ENCODE peak calls at places on chromosomes 1 and 21, in seven cellular contexts. Y is K562, P is GM12878, X is SK-N-SH, M is HepG2, O is HCT116, F is H1. R is an unnamed sample.

GRCh38 chr1:19374402-19374801 is 62.3 kb downstream of the SLC66A1 start:
- DNase-seq in O (no peak), X (no peak), P (no peak), F (peak; percentile 78), Y (peak; percentile 50), M (no peak), R (no peak)

GRCh38 chr1:36542024-36542961 is 59.6 kb upstream of the CSF3R start:
- DNase-seq in P (no peak), F (no peak), Y (no peak), M (no peak), O (no peak), X (no peak), R (no peak)

GRCh38 chr1:60621524-60621923 is 460.8 kb upstream of the NFIA start:
- DNase-seq in X (peak; percentile 11), P (no peak), Y (no peak), F (no peak), O (no peak), M (no peak), R (no peak)

GRCh38 chr1:15128520-15129313 is 24.8 kb upstream of the TMEM51 start:
- DNase-seq in O (peak; percentile 60), P (peak; percentile 38), M (peak; percentile 59), F (peak; percentile 94), X (peak; percentile 88), Y (peak; percentile 83), R (peak; percentile 72)

GRCh38 chr1:43822040-43822439 is 111.6 kb upstream of the ARTN start:
- DNase-seq in M (no peak), P (no peak), X (no peak), Y (no peak), O (peak; percentile 90), F (no peak), R (peak; percentile 8)

GRCh38 chr1:62735491-62736171 is 47.4 kb upstream of the DOCK7 start:
- DNase-seq in F (no peak), P (no peak), Y (no peak), X (no peak), M (no peak), O (no peak), R (no peak)

GRCh38 chr21:43719748-43720538 is 1.0 kb downstream of the PDXK start:
- DNase-seq in F (no peak), P (no peak), O (no peak), X (no peak), M (no peak), Y (no peak), R (no peak)

GRCh38 chr1:175394739-175395138 is 202.2 kb upstream of the KIAA0040 start:
- DNase-seq in P (no peak), O (no peak), X (no peak), F (no peak), Y (no peak), M (no peak), R (no peak)

GRCh38 chr1:37793773-37794371 is at the start of gene MANEAL:
- DNase-seq in Y (peak; percentile 84), M (no peak), F (peak; percentile 60), X (peak; percentile 91), P (no peak), O (peak; percentile 33), R (peak; percentile 74)

GRCh38 chr1:58576727-58577675 is at the start of gene TACSTD2:
- DNase-seq in M (no peak), O (no peak), Y (no peak), F (peak; percentile 83), P (no peak), X (no peak), R (peak; percentile 97)

GRCh38 chr21:41061701-41062100 is 106.3 kb upstream of the BACE2 start:
- DNase-seq in O (no peak), X (no peak), F (no peak), P (no peak), Y (no peak), M (no peak), R (no peak)

GRCh38 chr21:14869984-14870840 is 194.6 kb downstream of the NRIP1 start:
- DNase-seq in Y (no peak), X (no peak), M (no peak), F (no peak), P (no peak), O (no peak), R (no peak)

DNA sequence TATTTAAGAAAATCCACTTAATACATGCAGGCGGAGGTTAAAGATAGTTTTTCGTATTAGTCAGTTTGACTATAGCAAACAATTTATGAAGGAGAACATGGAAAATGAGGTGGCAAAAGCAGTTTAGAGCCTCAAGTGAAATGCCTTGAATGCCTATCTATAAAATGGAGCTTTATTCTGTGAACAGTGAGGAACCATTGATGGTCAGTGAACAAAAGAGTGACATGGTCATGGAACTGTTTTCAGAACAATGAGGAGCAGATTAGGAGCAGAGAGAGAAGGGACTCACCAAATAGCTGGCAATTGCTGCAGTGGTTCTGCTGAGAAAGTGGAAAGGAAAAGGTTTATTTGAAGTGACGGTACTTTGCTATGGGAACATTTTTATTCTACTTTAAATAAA is 299.8 kb downstream of the DUSP10 start:
- DNase-seq in M (no peak), X (no peak), Y (no peak), F (no peak), P (no peak), O (no peak), R (no peak)
- TF ChIP-seq JUND in M (no peak), X (no peak), Y (no peak), F (no peak), P (no peak), O (no peak), R (no peak)

GRCh38 chr1:241639040-241639652 is 1.0 kb downstream of the CHML start:
- DNase-seq in M (no peak), O (no peak), X (no peak), P (no peak), F (no peak), Y (no peak), R (peak; percentile 7)
- TF ChIP-seq JUND in M (no peak), O (no peak), X (no peak), P (no peak), F (no peak), Y (no peak), R (no peak)

GRCh38 chr1:218362418-218363076 is 17.4 kb downstream of the TGFB2 start:
- DNase-seq in O (no peak), M (no peak), F (no peak), X (no peak), P (no peak), Y (no peak), R (no peak)

GRCh38 chr1:218364028-218364710 is 19.0 kb downstream of the TGFB2 start:
- DNase-seq in M (peak; percentile 40), X (no peak), F (no peak), P (no peak), O (no peak), Y (no peak), R (no peak)

GRCh38 chr1:218357893-218358232 is 12.7 kb downstream of the TGFB2 start:
- DNase-seq in M (no peak), X (no peak), Y (no peak), F (no peak), P (no peak), O (no peak), R (no peak)

GRCh38 chr1:218363141-218363540 is 18.0 kb downstream of the TGFB2 start:
- DNase-seq in X (no peak), O (no peak), F (peak; percentile 19), Y (no peak), M (no peak), P (no peak), R (peak; percentile 34)

DNA sequence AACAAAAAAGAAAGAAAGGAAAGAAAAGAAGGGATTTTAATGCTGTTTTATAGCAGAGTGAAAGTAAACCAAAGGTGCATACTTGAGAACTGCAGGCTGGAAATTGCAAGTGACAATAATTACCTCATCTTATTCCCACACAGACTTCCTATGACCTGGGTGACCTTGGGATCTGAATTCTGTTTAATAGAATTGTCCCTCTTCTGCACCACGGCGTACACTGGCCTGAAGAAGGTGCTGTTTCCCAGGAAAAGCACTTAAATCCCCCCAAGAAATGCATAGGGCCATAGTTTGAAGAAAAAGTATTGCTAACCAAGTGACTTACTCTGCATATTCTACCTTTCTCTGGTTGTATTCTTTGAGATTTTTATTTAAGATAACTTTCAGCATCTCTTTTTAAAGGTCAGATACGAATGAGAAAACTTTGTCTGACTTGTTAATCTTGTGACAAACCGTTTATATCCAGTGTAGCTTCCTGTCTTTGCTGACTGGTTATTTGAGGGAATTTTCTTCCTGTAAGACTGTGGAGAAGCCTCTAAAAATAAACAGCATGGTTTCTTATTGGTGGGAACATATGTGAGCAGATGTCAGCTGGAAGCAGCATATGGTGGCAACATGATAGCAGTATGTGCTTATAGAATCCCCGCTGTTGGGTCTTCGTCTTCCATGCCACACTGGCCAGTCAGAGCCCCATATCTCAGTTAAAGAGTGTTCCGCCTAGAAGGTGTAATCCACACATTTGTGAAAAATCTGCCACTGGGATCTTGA is 16.3 kb downstream of the TGFB2 start:
- DNase-seq in M (peak; percentile 66), O (peak; percentile 31), F (peak; percentile 39), Y (no peak), X (peak; percentile 46), P (no peak), R (no peak)
- TF ChIP-seq JUND in M (no peak), O (no peak), F (no peak), Y (no peak), X (no peak), P (no peak), R (no peak)

DNA sequence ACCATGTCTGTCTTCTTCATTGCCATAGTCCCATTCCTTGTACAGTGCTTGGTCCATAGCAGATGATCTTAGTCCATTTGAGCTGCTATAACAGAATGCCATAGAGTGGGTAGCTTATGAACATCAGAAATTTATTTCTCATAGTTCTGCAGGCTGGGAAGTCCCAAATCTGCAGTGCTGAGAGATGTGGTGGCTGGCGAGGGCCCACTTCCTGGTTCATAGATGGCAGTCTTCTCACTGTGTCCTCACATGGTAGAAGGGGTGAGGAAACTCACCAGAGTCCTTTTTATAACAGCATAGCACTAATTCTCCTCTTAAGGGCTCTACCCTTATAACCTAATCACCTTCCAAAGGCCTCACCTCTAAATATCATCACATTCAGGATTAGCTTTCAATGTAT is 23.1 kb upstream of the RAP1A start:
- DNase-seq in P (no peak), O (no peak), M (no peak), F (no peak), Y (no peak), X (no peak), R (no peak)
- TF ChIP-seq JUND in P (no peak), O (no peak), M (no peak), F (no peak), Y (no peak), X (no peak), R (no peak)

GRCh38 chr1:234626391-234626790 is 16.4 kb upstream of the IRF2BP2 start:
- DNase-seq in O (no peak), M (no peak), X (no peak), F (no peak), Y (no peak), P (no peak), R (no peak)

GRCh38 chr1:234627009-234627950 is 17.3 kb upstream of the IRF2BP2 start:
- DNase-seq in O (no peak), Y (no peak), P (no peak), F (no peak), X (no peak), M (peak; percentile 75), R (no peak)

GRCh38 chr1:234629026-234629425 is 19.0 kb upstream of the IRF2BP2 start:
- DNase-seq in F (no peak), M (no peak), X (no peak), O (no peak), Y (no peak), P (no peak), R (no peak)

GRCh38 chr1:234624718-234625117 is 14.7 kb upstream of the IRF2BP2 start:
- DNase-seq in O (no peak), M (no peak), X (no peak), P (no peak), F (no peak), Y (no peak), R (no peak)

GRCh38 chr1:234628099-234628498 is 18.1 kb upstream of the IRF2BP2 start:
- DNase-seq in X (no peak), O (no peak), Y (no peak), M (no peak), P (no peak), F (no peak), R (peak; percentile 34)
- TF ChIP-seq JUND in X (peak; percentile 60), O (peak; percentile 42), Y (no peak), M (no peak), P (no peak), F (no peak), R (no peak)

R was measured in T47D.